ENCODE peak calls at places on chromosomes 16 and 17, in nine cellular contexts. C is CD8-positive, alpha-beta memory T cell; U is ascending aorta; D is GM23338; S is heart left ventricle; Y is keratinocyte; E is thoracic aorta; A is transverse colon; W is heart right ventricle. M is an unnamed sample. For H3K36me3, the result is how much of the 10 kb centered on the place peaks cover.

GRCh38 chr16:28491970-28492474 is at the start of gene CLN3:
- DNase-seq in C (peak), U (peak), D (peak), S (peak), Y (peak), E (peak), A (peak), W (peak), M (peak)

GRCh38 chr17:39517224-39517623 is 55.9 kb downstream of the CDK12 start:
- DNase-seq in C (no peak), U (no peak), D (no peak), S (no peak), Y (no peak), E (no peak), A (no peak), W (no peak), M (no peak)

GRCh38 chr16:20952144-20952797 is 51.7 kb downstream of the LYRM1 start:
- DNase-seq in C (no peak), U (no peak), D (peak), S (no peak), Y (no peak), E (no peak), A (no peak), W (no peak), M (peak)

GRCh38 chr17:70535986-70536385 is 366.7 kb downstream of the KCNJ2 start:
- DNase-seq in C (no peak), U (no peak), D (no peak), S (no peak), Y (no peak), E (no peak), A (no peak), W (no peak), M (no peak)

GRCh38 chr17:45666046-45666600 is 118.0 kb upstream of the CRHR1 start:
- DNase-seq in C (no peak), U (no peak), D (peak), S (no peak), Y (no peak), E (no peak), A (no peak), W (no peak), M (no peak)

GRCh38 chr16:73315645-73316044 is 267.7 kb upstream of the ZFHX3 start:
- DNase-seq in C (no peak), U (no peak), D (no peak), S (no peak), Y (no peak), E (no peak), A (no peak), W (no peak), M (no peak)

GRCh38 chr16:14028207-14028606 is 42.9 kb upstream of the MRTFB start:
- DNase-seq in C (no peak), U (no peak), D (no peak), S (no peak), Y (no peak), E (no peak), A (no peak), W (no peak), M (no peak)

GRCh38 chr16:76947694-76948093 is 243.3 kb upstream of the MON1B start:
- DNase-seq in C (no peak), U (no peak), D (no peak), S (no peak), Y (no peak), E (no peak), A (no peak), W (no peak), M (no peak)

GRCh38 chr16:74608944-74609343 is 2.0 kb upstream of the GLG1 start:
- DNase-seq in C (peak), U (no peak), D (no peak), S (no peak), Y (no peak), E (no peak), A (no peak), W (no peak), M (no peak)

GRCh38 chr17:31738488-31738887 is 120.6 kb downstream of the COPRS start:
- DNase-seq in C (no peak), U (no peak), D (no peak), S (peak), Y (no peak), E (no peak), A (no peak), W (peak), M (no peak)

GRCh38 chr16:11635127-11635652 is 33.1 kb upstream of the SNN start:
- DNase-seq in C (no peak), U (no peak), D (no peak), S (no peak), Y (no peak), E (no peak), A (peak), W (no peak), M (no peak)

GRCh38 chr16:17470002-17470870 is 524 bp downstream of the XYLT1 start:
- DNase-seq in C (no peak), U (no peak), D (no peak), S (peak), Y (no peak), E (no peak), A (peak), W (no peak), M (no peak)

GRCh38 chr16:87101903-87102302 is 215.3 kb downstream of the C16orf95 start:
- DNase-seq in C (no peak), U (no peak), D (no peak), S (no peak), Y (no peak), E (no peak), A (no peak), W (no peak), M (no peak)

GRCh38 chr17:41301204-41301790 is 1.4 kb downstream of the KRTAP29-1 start:
- DNase-seq in C (no peak), U (no peak), D (no peak), S (no peak), Y (no peak), E (no peak), A (no peak), W (no peak), M (peak)

GRCh38 chr17:73363788-73364522 is 52.2 kb upstream of the CDC42EP4 start:
- DNase-seq in C (no peak), U (no peak), D (peak), S (no peak), Y (no peak), E (no peak), A (no peak), W (no peak), M (no peak)

GRCh38 chr16:2388875-2389433 is 40.3 kb upstream of the CCNF start:
- DNase-seq in C (no peak), U (no peak), D (no peak), S (no peak), Y (no peak), E (no peak), A (peak), W (no peak), M (peak)

GRCh38 chr16:23501291-23501690 is 9.0 kb downstream of the GGA2 start:
- DNase-seq in C (no peak), U (no peak), D (no peak), S (no peak), Y (no peak), E (no peak), A (no peak), W (no peak), M (peak)
- H3K36me3 ChIP-seq in C (under half), U (under half), D (under half), S (under half), Y (under half), E (under half), A (under half), W (under half), M (under half)

DNA sequence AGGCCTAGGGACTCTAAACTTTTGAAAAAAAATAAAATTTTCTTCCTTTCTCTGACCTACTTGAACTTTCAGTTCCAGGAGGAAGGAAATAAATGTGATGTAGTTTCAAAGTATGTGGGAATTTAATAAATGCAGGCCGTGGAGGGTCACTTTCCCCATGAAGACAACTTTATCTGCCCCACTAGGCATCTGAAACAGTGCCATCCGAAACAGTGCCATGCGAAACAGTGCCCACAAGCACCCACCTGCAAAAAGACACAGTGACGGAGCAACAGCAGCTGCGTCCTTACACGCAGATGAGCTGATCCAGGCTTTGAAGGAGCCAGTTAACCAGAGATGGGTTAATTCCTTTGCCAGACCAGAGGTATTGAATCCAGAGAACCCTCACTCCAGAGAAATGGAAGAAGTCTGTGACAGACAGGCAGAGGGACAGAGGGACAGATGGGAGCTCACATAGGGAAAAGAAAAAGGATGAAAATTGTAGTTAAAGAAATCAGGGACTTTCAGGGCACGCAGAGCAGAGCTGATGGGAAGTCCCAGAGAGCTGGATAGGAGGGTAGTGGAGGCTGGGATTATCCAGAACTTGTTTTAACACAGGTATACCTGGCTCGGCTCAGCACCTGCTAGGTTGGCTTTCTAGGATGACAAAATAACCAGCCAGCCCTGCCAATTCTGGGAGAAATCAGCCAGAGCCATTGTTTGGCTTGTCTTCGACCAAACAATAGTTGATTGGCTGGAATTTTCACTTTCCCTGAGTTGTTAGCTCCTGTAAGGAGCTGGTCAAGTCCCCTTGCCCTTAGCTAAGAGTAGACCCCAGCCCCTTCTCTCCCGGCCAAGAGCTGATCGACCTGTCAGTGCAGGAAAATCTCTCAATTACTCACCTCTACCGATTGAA is 17.1 kb upstream of the HOXB13 start:
- DNase-seq in C (no peak), U (no peak), D (peak), S (no peak), Y (no peak), E (no peak), A (no peak), W (no peak), M (no peak)
- H3K36me3 ChIP-seq in C (under half), U (under half), D (under half), S (under half), Y (under half), E (under half), A (under half), W (under half), M (under half)

GRCh38 chr17:67281736-67282135 is 36.7 kb upstream of the HELZ start:
- DNase-seq in C (no peak), U (no peak), D (no peak), S (no peak), Y (peak), E (no peak), A (no peak), W (no peak), M (peak)
- H3K36me3 ChIP-seq in C (under half), U (under half), D (under half), S (under half), Y (under half), E (under half), A (under half), W (under half), M (under half)

DNA sequence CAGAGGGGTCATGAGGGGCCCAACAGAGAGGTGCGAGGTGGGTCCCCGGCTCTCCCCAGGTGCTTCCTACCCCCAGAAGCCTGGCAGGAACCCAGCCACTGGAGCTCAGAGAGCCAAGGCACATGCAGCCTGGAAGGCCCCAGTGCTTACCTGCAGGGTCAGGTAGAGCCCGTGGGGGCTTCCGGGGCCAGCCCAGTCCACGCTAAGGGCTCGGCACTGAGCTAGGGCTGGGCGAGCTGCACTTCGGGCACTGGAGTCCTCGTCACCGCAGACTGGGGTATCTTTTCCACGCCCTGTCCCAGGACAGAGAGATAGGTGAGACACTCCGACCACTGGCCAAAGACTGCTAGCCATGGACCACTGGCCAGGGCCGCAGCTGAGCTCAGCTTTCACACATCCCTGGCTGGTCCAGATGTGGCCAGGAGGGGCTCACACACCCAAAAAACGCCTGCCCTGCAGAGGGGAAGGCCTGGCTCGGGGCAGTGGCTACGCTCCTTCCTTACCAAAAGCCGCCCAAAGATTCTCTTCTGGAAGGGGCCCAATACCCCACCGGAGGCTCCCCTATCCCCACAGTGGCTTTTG is 7.4 kb downstream of the KIFC3 start:
- DNase-seq in C (no peak), U (no peak), D (no peak), S (no peak), Y (no peak), E (no peak), A (no peak), W (no peak), M (no peak)
- H3K36me3 ChIP-seq in C (under half), U (under half), D (under half), S (under half), Y (under half), E (under half), A (under half), W (half or more), M (under half)

GRCh38 chr16:64092284-64092683 is 1029.6 kb downstream of the CDH11 start:
- DNase-seq in C (no peak), U (no peak), D (peak), S (no peak), Y (no peak), E (no peak), A (no peak), W (no peak), M (peak)
- H3K36me3 ChIP-seq in C (under half), U (under half), D (under half), S (under half), Y (under half), E (under half), A (under half), W (under half), M (under half)

M was measured in bronchial epithelial cell.